ENCODE peak calls at places on chromosome 7, in six cellular contexts. One of them, this sample, is unnamed.

GRCh38 chr7:55593515-55594318 is 21.4 kb upstream of the VOPP1 start:
- DNase-seq in endothelial cell of umbilical vein: peak; percentile 41
- DNase-seq in A549: peak; percentile 49
- DNase-seq in HCT116: peak; percentile 54
- DNase-seq in H1: no peak
- DNase-seq in HepG2: peak; percentile 38
- DNase-seq in this sample: peak; percentile 74

GRCh38 chr7:29463504-29464158 is 100.0 kb upstream of the PRR15 start:
- DNase-seq in HepG2: no peak
- DNase-seq in HCT116: no peak
- DNase-seq in A549: no peak
- DNase-seq in H1: no peak
- DNase-seq in endothelial cell of umbilical vein: no peak
- DNase-seq in this sample: no peak

GRCh38 chr7:23242321-23242720 is 4.3 kb upstream of the GPNMB start:
- DNase-seq in HepG2: no peak
- DNase-seq in H1: no peak
- DNase-seq in HCT116: no peak
- DNase-seq in endothelial cell of umbilical vein: no peak
- DNase-seq in A549: no peak
- DNase-seq in this sample: no peak

GRCh38 chr7:125127304-125127703 is 197.7 kb upstream of the POT1 start:
- DNase-seq in endothelial cell of umbilical vein: no peak
- DNase-seq in HCT116: no peak
- DNase-seq in H1: no peak
- DNase-seq in HepG2: no peak
- DNase-seq in A549: no peak
- DNase-seq in this sample: no peak

GRCh38 chr7:117157121-117157870 is 165.6 kb downstream of the WNT2 start:
- DNase-seq in HCT116: no peak
- DNase-seq in endothelial cell of umbilical vein: peak; percentile 85
- DNase-seq in HepG2: no peak
- DNase-seq in H1: no peak
- DNase-seq in A549: peak; percentile 17
- DNase-seq in this sample: no peak

GRCh38 chr7:107080533-107080932 is 36.0 kb downstream of the PRKAR2B start:
- DNase-seq in H1: no peak
- DNase-seq in endothelial cell of umbilical vein: no peak
- DNase-seq in A549: no peak
- DNase-seq in HepG2: no peak
- DNase-seq in HCT116: no peak
- DNase-seq in this sample: no peak

GRCh38 chr7:74671573-74671972 is 14.1 kb downstream of the GTF2I start:
- DNase-seq in HCT116: no peak
- DNase-seq in A549: no peak
- DNase-seq in H1: no peak
- DNase-seq in endothelial cell of umbilical vein: no peak
- DNase-seq in HepG2: no peak
- DNase-seq in this sample: no peak

GRCh38 chr7:124686543-124687161 is 78.9 kb downstream of the GPR37 start:
- DNase-seq in A549: no peak
- DNase-seq in HepG2: no peak
- DNase-seq in HCT116: no peak
- DNase-seq in H1: no peak
- DNase-seq in endothelial cell of umbilical vein: no peak
- DNase-seq in this sample: no peak

GRCh38 chr7:139573871-139574270 is 50.4 kb downstream of the CLEC2L start:
- DNase-seq in endothelial cell of umbilical vein: no peak
- DNase-seq in A549: no peak
- DNase-seq in HCT116: no peak
- DNase-seq in H1: no peak
- DNase-seq in HepG2: no peak
- DNase-seq in this sample: no peak

GRCh38 chr7:101108330-101108857 is 18.5 kb upstream of the SERPINE1 start:
- DNase-seq in endothelial cell of umbilical vein: peak; percentile 95
- DNase-seq in HepG2: peak; percentile 69
- DNase-seq in A549: no peak
- DNase-seq in HCT116: no peak
- DNase-seq in H1: no peak
- DNase-seq in this sample: peak; percentile 98

GRCh38 chr7:192035-192649 is at the start of gene FAM20C:
- DNase-seq in A549: peak; percentile 91
- DNase-seq in endothelial cell of umbilical vein: peak; percentile 75
- DNase-seq in HCT116: peak; percentile 23
- DNase-seq in HepG2: no peak
- DNase-seq in H1: no peak
- DNase-seq in this sample: peak; percentile 79

GRCh38 chr7:149313981-149314380 is 52.0 kb downstream of the ZNF783 start:
- DNase-seq in endothelial cell of umbilical vein: no peak
- DNase-seq in HepG2: no peak
- DNase-seq in A549: no peak
- DNase-seq in HCT116: no peak
- DNase-seq in H1: no peak
- DNase-seq in this sample: no peak

GRCh38 chr7:79298145-79298760 is 155.2 kb downstream of the MAGI2 start:
- DNase-seq in endothelial cell of umbilical vein: peak; percentile 75
- DNase-seq in HCT116: peak; percentile 28
- DNase-seq in A549: peak; percentile 34
- DNase-seq in HepG2: peak; percentile 25
- DNase-seq in H1: no peak
- DNase-seq in this sample: peak; percentile 62

GRCh38 chr7:81447351-81447952 is 322.4 kb downstream of the HGF start:
- DNase-seq in H1: no peak
- DNase-seq in A549: peak; percentile 21
- DNase-seq in HepG2: peak; percentile 27
- DNase-seq in endothelial cell of umbilical vein: peak; percentile 14
- DNase-seq in HCT116: peak; percentile 47
- DNase-seq in this sample: peak; percentile 63

GRCh38 chr7:133431134-133431711 is 178.3 kb downstream of the EXOC4 start:
- DNase-seq in endothelial cell of umbilical vein: no peak
- DNase-seq in H1: no peak
- DNase-seq in A549: no peak
- DNase-seq in HCT116: no peak
- DNase-seq in HepG2: no peak
- DNase-seq in this sample: no peak

GRCh38 chr7:20365486-20365885 is 34.8 kb downstream of the ITGB8 start:
- DNase-seq in H1: no peak
- DNase-seq in endothelial cell of umbilical vein: no peak
- DNase-seq in A549: no peak
- DNase-seq in HepG2: no peak
- DNase-seq in HCT116: no peak
- DNase-seq in this sample: no peak

GRCh38 chr7:20647908-20648776 is 32.7 kb downstream of the ABCB5 start:
- DNase-seq in HepG2: peak; percentile 18
- DNase-seq in H1: peak; percentile 25
- DNase-seq in endothelial cell of umbilical vein: peak; percentile 64
- DNase-seq in HCT116: peak; percentile 55
- DNase-seq in A549: peak; percentile 44
- DNase-seq in this sample: peak; percentile 52

GRCh38 chr7:157432541-157432956 is 95.7 kb downstream of the DNAJB6 start:
- DNase-seq in A549: peak; percentile 78
- DNase-seq in HCT116: peak; percentile 46
- DNase-seq in HepG2: no peak
- DNase-seq in H1: peak; percentile 62
- DNase-seq in endothelial cell of umbilical vein: no peak
- DNase-seq in this sample: peak; percentile 99

GRCh38 chr7:44750921-44751571 is 2.4 kb downstream of the ZMIZ2 start:
- DNase-seq in endothelial cell of umbilical vein: no peak
- DNase-seq in H1: no peak
- DNase-seq in A549: no peak
- DNase-seq in HepG2: no peak
- DNase-seq in HCT116: no peak
- DNase-seq in this sample: peak; percentile 69

GRCh38 chr7:4683884-4684565 is 1.9 kb downstream of the FOXK1 start:
- DNase-seq in A549: no peak
- DNase-seq in HepG2: peak; percentile 41
- DNase-seq in HCT116: no peak
- DNase-seq in endothelial cell of umbilical vein: peak; percentile 80
- DNase-seq in H1: no peak
- DNase-seq in this sample: peak; percentile 53

GRCh38 chr7:28089120-28089714 is 91.4 kb downstream of the JAZF1 start:
- DNase-seq in H1: no peak
- DNase-seq in A549: no peak
- DNase-seq in HCT116: no peak
- DNase-seq in endothelial cell of umbilical vein: no peak
- DNase-seq in HepG2: no peak
- DNase-seq in this sample: peak; percentile 65
- H3K4me3 ChIP-seq in H1: no peak overlapping the region
- H3K4me3 ChIP-seq in A549: no peak overlapping the region
- H3K4me3 ChIP-seq in HCT116: no peak overlapping the region
- H3K4me3 ChIP-seq in endothelial cell of umbilical vein: no peak overlapping the region
- H3K4me3 ChIP-seq in HepG2: no peak overlapping the region
- H3K4me3 ChIP-seq in this sample: no peak overlapping the region

GRCh38 chr7:32023353-32023752 is 46.9 kb downstream of the PDE1C start:
- DNase-seq in HepG2: no peak
- DNase-seq in H1: no peak
- DNase-seq in HCT116: no peak
- DNase-seq in A549: no peak
- DNase-seq in endothelial cell of umbilical vein: no peak
- DNase-seq in this sample: no peak
- TF ChIP-seq MAX in HepG2: no peak
- TF ChIP-seq MAX in H1: no peak
- TF ChIP-seq MAX in HCT116: no peak
- TF ChIP-seq MAX in A549: no peak
- TF ChIP-seq MAX in endothelial cell of umbilical vein: no peak
- TF ChIP-seq MAX in this sample: no peak

GRCh38 chr7:26085771-26086170 is 66.2 kb upstream of the NFE2L3 start:
- DNase-seq in HCT116: no peak
- DNase-seq in HepG2: no peak
- DNase-seq in A549: no peak
- DNase-seq in endothelial cell of umbilical vein: no peak
- DNase-seq in H1: no peak
- DNase-seq in this sample: no peak
- H3K4me3 ChIP-seq in HCT116: no peak overlapping the region
- H3K4me3 ChIP-seq in HepG2: no peak overlapping the region
- H3K4me3 ChIP-seq in A549: no peak overlapping the region
- H3K4me3 ChIP-seq in endothelial cell of umbilical vein: no peak overlapping the region
- H3K4me3 ChIP-seq in H1: no peak overlapping the region
- H3K4me3 ChIP-seq in this sample: no peak overlapping the region

GRCh38 chr7:26863504-26864308 is 684 bp downstream of the SKAP2 start:
- DNase-seq in HepG2: peak; percentile 12
- DNase-seq in endothelial cell of umbilical vein: no peak
- DNase-seq in A549: peak; percentile 20
- DNase-seq in H1: no peak
- DNase-seq in HCT116: peak; percentile 18
- DNase-seq in this sample: peak; percentile 63
- TF ChIP-seq MAX in HepG2: no peak
- TF ChIP-seq MAX in endothelial cell of umbilical vein: no peak
- TF ChIP-seq MAX in A549: no peak
- TF ChIP-seq MAX in H1: no peak
- TF ChIP-seq MAX in HCT116: no peak
- TF ChIP-seq MAX in this sample: no peak

This sample was measured in NB4.